ENCODE peak calls at places on chromosomes 12 and 14, in ten cellular contexts. P is T-helper 1 cell; B is NCI-H748 treated with DMSO at 0.1 percent for 48 hours; Z is AG09309; E is CD8-positive, alpha-beta T cell; I is colonic mucosa; X is left ventricle myocardium inferior; F is GM04504; U is A549; K is activated CD8-positive, alpha-beta memory T cell treated with anti-CD3 and anti-CD28 coated beads for 1 hour. A is an unnamed sample.

GRCh38 chr14:61280526-61281185 is 482 bp downstream of the TMEM30B start:
- DNase-seq in P (peak), B (peak), Z (no peak), E (peak), I (peak), X (peak), F (no peak), U (peak), K (peak), A (peak)

GRCh38 chr12:44626883-44627282 is 249.2 kb downstream of the NELL2 start:
- DNase-seq in P (no peak), B (no peak), Z (no peak), E (no peak), I (no peak), X (no peak), F (no peak), U (no peak), K (no peak), A (no peak)

GRCh38 chr14:68335312-68335711 is 457.6 kb downstream of the ZFP36L1 start:
- DNase-seq in P (no peak), B (no peak), Z (no peak), E (no peak), I (no peak), X (no peak), F (no peak), U (no peak), K (no peak), A (no peak)

GRCh38 chr12:3820122-3820521 is 53.1 kb downstream of the PARP11 start:
- DNase-seq in P (no peak), B (no peak), Z (no peak), E (no peak), I (no peak), X (no peak), F (no peak), U (peak), K (no peak), A (no peak)

GRCh38 chr14:87508333-87508732 is 484.6 kb downstream of the GALC start:
- DNase-seq in P (no peak), B (no peak), Z (no peak), E (no peak), I (no peak), X (no peak), F (no peak), U (no peak), K (no peak), A (no peak)

GRCh38 chr12:104604995-104605675 is 148.4 kb downstream of the CHST11 start:
- DNase-seq in P (no peak), B (no peak), Z (no peak), E (no peak), I (no peak), X (no peak), F (no peak), U (no peak), K (no peak), A (no peak)

GRCh38 chr14:60777856-60778578 is 43.5 kb downstream of the MNAT1 start:
- DNase-seq in P (no peak), B (no peak), Z (peak), E (no peak), I (no peak), X (no peak), F (peak), U (peak), K (no peak), A (no peak)

GRCh38 chr12:54016478-54016964 is 7.7 kb downstream of the HOXC8 start:
- DNase-seq in P (no peak), B (peak), Z (peak), E (no peak), I (peak), X (no peak), F (peak), U (peak), K (no peak), A (no peak)

GRCh38 chr12:96091833-96092232 is 56.4 kb upstream of the LTA4H start:
- DNase-seq in P (no peak), B (no peak), Z (no peak), E (no peak), I (no peak), X (no peak), F (no peak), U (peak), K (no peak), A (no peak)

GRCh38 chr14:94620597-94620996 is 8.4 kb downstream of the SERPINA3 start:
- DNase-seq in P (no peak), B (no peak), Z (no peak), E (no peak), I (no peak), X (no peak), F (no peak), U (no peak), K (no peak), A (no peak)

GRCh38 chr12:53645191-53645590 is 19.0 kb upstream of the ATF7 start:
- DNase-seq in P (no peak), B (no peak), Z (no peak), E (no peak), I (no peak), X (no peak), F (no peak), U (no peak), K (no peak), A (no peak)

GRCh38 chr14:99549684-99550083 is 54.3 kb downstream of the CCDC85C start:
- DNase-seq in P (no peak), B (peak), Z (no peak), E (no peak), I (no peak), X (no peak), F (no peak), U (no peak), K (no peak), A (no peak)

GRCh38 chr12:131487379-131488129 is 223.3 kb upstream of the SFSWAP start:
- DNase-seq in P (no peak), B (no peak), Z (no peak), E (no peak), I (no peak), X (no peak), F (no peak), U (peak), K (no peak), A (peak)

GRCh38 chr12:31644536-31644935 is 15.0 kb upstream of the ETFBKMT start:
- DNase-seq in P (no peak), B (no peak), Z (no peak), E (no peak), I (no peak), X (no peak), F (no peak), U (peak), K (no peak), A (no peak)

GRCh38 chr14:68229423-68229831 is 409.8 kb downstream of the RAD51B start:
- DNase-seq in P (no peak), B (no peak), Z (no peak), E (no peak), I (no peak), X (no peak), F (no peak), U (no peak), K (no peak), A (no peak)

GRCh38 chr12:47903151-47903611 is 1.6 kb downstream of the VDR start:
- DNase-seq in P (no peak), B (no peak), Z (peak), E (no peak), I (peak), X (no peak), F (peak), U (no peak), K (no peak), A (peak)

GRCh38 chr14:22337938-22338337 is 251.1 kb downstream of the DAD1 start:
- DNase-seq in P (no peak), B (no peak), Z (no peak), E (no peak), I (no peak), X (no peak), F (no peak), U (no peak), K (no peak), A (no peak)

A was measured in left cardiac atrium.